ENCODE peak calls at places on chromosomes 13 and 19, in five cellular contexts. L is transverse colon, X is osteoblast, P is HL-60, M is Peyer's patch. G is an unnamed sample.

GRCh38 chr19:55383789-55384575 is at the start of gene TMEM238:
- DNase-seq in M (peak), X (peak), L (peak), P (no peak), G (peak)

GRCh38 chr13:94674609-94675348 is 37.6 kb downstream of the SOX21 start:
- DNase-seq in P (peak), M (no peak), X (peak), L (peak), G (no peak)

GRCh38 chr19:4528843-4529242 is 6.2 kb downstream of the PLIN5 start:
- DNase-seq in P (no peak), X (no peak), L (no peak), M (no peak), G (no peak)

GRCh38 chr19:34959021-34959420 is 5.0 kb downstream of the ZNF792 start:
- DNase-seq in X (no peak), M (no peak), L (no peak), P (no peak), G (no peak)

GRCh38 chr13:46479286-46479685 is 73.7 kb upstream of the LRCH1 start:
- DNase-seq in M (no peak), P (no peak), X (no peak), L (no peak), G (no peak)

GRCh38 chr13:82900453-82900852 is 981.8 kb downstream of the SLITRK1 start:
- DNase-seq in L (no peak), X (no peak), M (no peak), P (no peak), G (no peak)

GRCh38 chr19:33171916-33172359 is 22.2 kb upstream of the LRP3 start:
- DNase-seq in M (no peak), P (no peak), X (peak), L (no peak), G (no peak)

GRCh38 chr19:33532859-33533455 is 11.4 kb upstream of the PEPD start:
- DNase-seq in P (no peak), X (peak), L (no peak), M (no peak), G (no peak)

GRCh38 chr13:93752506-93752905 is 525.9 kb downstream of the GPC6 start:
- DNase-seq in P (no peak), M (no peak), X (no peak), L (no peak), G (no peak)

GRCh38 chr19:45164577-45165335 is 4.0 kb upstream of the NKPD1 start:
- DNase-seq in X (peak), P (peak), L (peak), M (peak), G (peak)

GRCh38 chr19:48139053-48139452 is 28.4 kb upstream of the PLA2G4C start:
- DNase-seq in M (no peak), X (no peak), L (no peak), P (no peak), G (no peak)

GRCh38 chr13:110914293-110915056 is 394 bp downstream of the ANKRD10 start:
- DNase-seq in P (peak), L (peak), X (peak), M (peak), G (peak)

GRCh38 chr13:74695021-74695800 is 561.0 kb upstream of the KLF12 start:
- DNase-seq in P (no peak), L (no peak), M (no peak), X (peak), G (no peak)

GRCh38 chr19:10195199-10195519 is 406 bp upstream of the DNMT1 start:
- DNase-seq in P (no peak), M (no peak), L (no peak), X (peak), G (no peak)

GRCh38 chr13:23609414-23610186 is 39.4 kb downstream of the TNFRSF19 start:
- DNase-seq in L (no peak), X (no peak), M (no peak), P (no peak), G (no peak)

GRCh38 chr13:111899714-111900389 is 167.1 kb upstream of the SOX1 start:
- DNase-seq in M (no peak), P (no peak), X (no peak), L (no peak), G (no peak)

GRCh38 chr19:19740755-19741154 is 7.8 kb upstream of the ZNF14 start:
- DNase-seq in X (peak), L (no peak), P (no peak), M (no peak), G (no peak)

GRCh38 chr13:112634102-112634501 is 46.1 kb upstream of the TUBGCP3 start:
- DNase-seq in P (no peak), L (no peak), X (no peak), M (no peak), G (peak)

GRCh38 chr13:96426160-96426559 is 336.3 kb downstream of the HS6ST3 start:
- DNase-seq in X (no peak), M (no peak), P (no peak), L (no peak), G (no peak)

GRCh38 chr13:85265296-85265695 is 533.9 kb downstream of the SLITRK6 start:
- DNase-seq in M (no peak), X (no peak), P (no peak), L (no peak), G (no peak)

GRCh38 chr13:42654212-42654611 is 80.3 kb downstream of the TNFSF11 start:
- DNase-seq in X (no peak), P (no peak), M (no peak), L (no peak), G (no peak)

GRCh38 chr13:42656136-42656535 is 82.2 kb downstream of the TNFSF11 start:
- DNase-seq in L (no peak), X (no peak), P (no peak), M (no peak), G (no peak)

GRCh38 chr13:42653694-42654093 is 79.7 kb downstream of the TNFSF11 start:
- DNase-seq in X (no peak), P (no peak), L (no peak), M (no peak), G (no peak)

GRCh38 chr13:42652642-42653415 is 78.9 kb downstream of the TNFSF11 start:
- DNase-seq in L (no peak), X (no peak), P (no peak), M (no peak), G (no peak)

DNA sequence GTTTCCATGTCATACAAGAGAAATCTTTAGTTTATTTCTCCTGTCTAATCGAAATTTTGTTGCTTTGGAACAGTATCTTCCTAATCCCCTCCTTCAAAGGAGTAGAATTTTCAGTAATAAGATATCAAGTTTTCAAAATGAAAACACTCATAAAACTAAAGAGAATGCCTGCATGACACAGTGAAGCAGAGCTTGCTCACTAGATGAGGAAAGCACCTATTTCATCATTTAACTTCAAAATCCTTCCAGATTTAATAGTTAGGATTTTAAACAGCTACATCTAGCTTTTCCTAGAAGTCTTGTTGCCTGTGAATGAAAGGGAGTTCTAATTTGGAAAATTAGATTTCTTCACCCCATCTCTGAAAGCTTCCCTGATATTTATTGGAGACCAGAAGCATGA is 80.8 kb downstream of the TNFSF11 start:
- DNase-seq in P (no peak), M (no peak), X (no peak), L (no peak), G (no peak)
- H3K4me3 ChIP-seq in P (no peak), M (no peak), X (no peak), L (no peak), G (no peak)

DNA sequence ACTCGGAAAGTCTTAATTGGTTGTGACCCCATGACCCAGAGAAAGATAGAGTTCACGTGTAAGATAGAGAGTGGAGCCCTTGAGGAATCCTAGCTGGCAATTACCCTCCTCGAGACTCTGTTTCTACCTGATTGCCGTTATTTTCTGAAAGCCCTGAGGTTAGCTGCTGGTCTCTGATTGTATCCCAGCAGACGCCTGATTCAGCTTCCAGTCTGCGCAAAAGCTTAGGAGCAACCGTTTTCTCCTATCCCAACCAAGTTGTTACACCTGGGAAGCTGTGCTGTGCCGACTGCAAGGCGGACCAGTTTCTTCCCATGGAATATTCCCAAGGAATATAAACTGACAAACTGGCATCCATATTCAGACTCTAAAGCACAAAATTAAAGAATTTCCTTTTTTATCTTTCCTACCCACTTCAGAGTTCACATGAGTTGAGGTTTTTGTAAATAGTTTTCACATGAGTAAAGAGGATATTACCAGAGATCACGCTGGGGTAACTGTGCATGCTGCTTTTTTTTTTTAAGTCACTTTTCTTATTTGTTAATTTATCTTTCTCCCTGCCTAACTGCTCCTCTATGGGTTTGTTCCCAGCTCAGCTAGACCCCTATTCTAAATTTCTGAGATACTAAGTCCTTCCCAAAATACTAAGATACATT is 1.5 kb upstream of the TRPC4 start:
- DNase-seq in P (no peak), M (no peak), L (no peak), X (peak), G (no peak)
- H3K4me3 ChIP-seq in P (no peak), M (no peak), L (no peak), X (peak), G (no peak)

GRCh38 chr13:41503386-41503785 is 46.0 kb downstream of the RGCC start:
- DNase-seq in P (no peak), L (no peak), X (no peak), M (no peak), G (no peak)
- H3K4me3 ChIP-seq in P (no peak), L (no peak), X (no peak), M (no peak), G (no peak)

GRCh38 chr19:6464070-6464873 is at the start of gene CRB3:
- DNase-seq in M (peak), X (peak), P (no peak), L (peak), G (peak)
- H3K4me3 ChIP-seq in M (peak), X (no peak), P (no peak), L (peak), G (peak)

GRCh38 chr19:41939861-41940442 is 11.7 kb upstream of the ERFL start:
- DNase-seq in X (peak), P (no peak), L (peak), M (peak), G (peak)
- H3K4me3 ChIP-seq in X (peak), P (peak), L (peak), M (peak), G (peak)

GRCh38 chr13:39515231-39515630 is 87.8 kb downstream of the LHFPL6 start:
- DNase-seq in L (no peak), X (no peak), M (no peak), P (no peak), G (no peak)

GRCh38 chr13:39510296-39510695 is 92.7 kb downstream of the LHFPL6 start:
- DNase-seq in L (no peak), P (no peak), X (peak), M (no peak), G (no peak)

GRCh38 chr13:39512687-39513086 is 90.3 kb downstream of the LHFPL6 start:
- DNase-seq in L (no peak), P (no peak), X (no peak), M (no peak), G (no peak)

DNA sequence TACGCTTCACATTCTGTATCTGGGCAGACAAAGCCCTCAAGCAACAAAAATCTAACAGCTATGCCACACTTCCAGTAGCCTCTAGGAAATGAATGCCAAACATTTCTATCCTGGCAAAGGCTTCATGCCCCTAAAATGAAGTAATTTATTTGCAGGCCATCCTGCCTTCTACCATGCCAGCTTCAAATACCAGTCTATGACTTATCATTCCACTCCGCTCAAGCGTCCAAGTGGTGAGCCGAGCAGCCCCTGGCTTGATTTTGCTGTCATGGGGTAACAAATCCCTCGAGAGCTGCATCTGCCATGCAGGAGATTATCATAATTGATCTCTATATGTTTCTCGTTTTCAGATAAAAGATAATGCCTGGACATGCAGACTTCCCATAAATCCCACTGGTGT is 86.9 kb downstream of the LHFPL6 start:
- DNase-seq in P (no peak), L (no peak), X (peak), M (no peak), G (no peak)
- H3K4me3 ChIP-seq in P (no peak), L (no peak), X (no peak), M (no peak), G (no peak)

DNA sequence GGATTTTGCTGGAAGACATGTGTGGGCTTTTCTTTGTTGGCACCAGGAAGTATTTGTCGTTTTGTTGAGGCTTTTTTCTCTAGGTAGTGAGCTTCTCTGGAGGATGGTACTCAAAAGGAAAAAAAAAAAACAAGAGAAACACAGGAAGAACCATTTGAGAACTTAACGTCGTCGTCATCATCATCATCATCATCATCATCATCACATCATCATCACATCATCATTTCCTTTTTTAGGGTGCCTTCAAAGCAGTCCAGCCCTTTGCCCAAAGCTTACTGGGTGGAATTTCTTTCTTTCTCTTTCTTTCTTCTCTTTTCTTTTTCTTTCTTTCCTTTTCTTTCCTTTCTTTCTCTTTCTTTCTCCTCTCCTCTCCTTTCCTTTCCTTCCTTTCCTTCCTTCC is 2.2 kb upstream of the AMER2 start:
- DNase-seq in M (no peak), X (no peak), L (no peak), P (no peak), G (no peak)
- H3K4me3 ChIP-seq in M (no peak), X (no peak), L (no peak), P (no peak), G (no peak)

GRCh38 chr13:26985285-26985878 is 186.2 kb downstream of the USP12 start:
- DNase-seq in L (peak), P (peak), M (peak), X (peak), G (no peak)

GRCh38 chr13:26984337-26984736 is 187.3 kb downstream of the USP12 start:
- DNase-seq in P (no peak), X (no peak), L (no peak), M (no peak), G (no peak)

GRCh38 chr13:26987614-26988013 is 184.0 kb downstream of the USP12 start:
- DNase-seq in X (no peak), L (no peak), M (no peak), P (no peak), G (no peak)

GRCh38 chr13:26980099-26981031 is 191.2 kb downstream of the USP12 start:
- DNase-seq in P (no peak), M (no peak), L (no peak), X (no peak), G (no peak)

GRCh38 chr13:26983533-26984315 is 187.9 kb downstream of the USP12 start:
- DNase-seq in L (no peak), X (no peak), P (no peak), M (no peak), G (no peak)
- H3K4me3 ChIP-seq in L (peak), X (peak), P (no peak), M (no peak), G (no peak)

GRCh38 chr19:1285737-1286360 is at the start of gene EFNA2:
- DNase-seq in P (no peak), L (no peak), X (peak), M (no peak), G (no peak)

GRCh38 chr19:1286451-1286858 is 782 bp downstream of the EFNA2 start:
- DNase-seq in M (no peak), P (no peak), L (no peak), X (no peak), G (no peak)

GRCh38 chr19:1284293-1284978 is 1.2 kb upstream of the EFNA2 start:
- DNase-seq in X (peak), M (peak), P (no peak), L (peak), G (no peak)

GRCh38 chr19:1283917-1284292 is 1.8 kb upstream of the EFNA2 start:
- DNase-seq in L (no peak), X (no peak), M (no peak), P (no peak), G (no peak)

GRCh38 chr19:1284979-1285736 is 515 bp upstream of the EFNA2 start:
- DNase-seq in X (no peak), M (no peak), L (no peak), P (no peak), G (no peak)
- H3K4me3 ChIP-seq in X (no peak), M (no peak), L (no peak), P (no peak), G (no peak)

G was measured in lower lobe of right lung.